ENCODE peak calls at places on chromosomes 16 and 17, in ten cellular contexts. One of them, this sample, is unnamed. For H3K4me1, the result is how much of the 10 kb centered on the place peaks cover.

GRCh38 chr17:74430706-74431567 is 951 bp upstream of the GPRC5C start:
- DNase-seq in K562: peak
- DNase-seq in transverse colon: peak
- DNase-seq in SK-N-SH: peak
- DNase-seq in prostate gland: peak
- DNase-seq in sigmoid colon: peak
- DNase-seq in suprapubic skin: no peak
- DNase-seq in breast epithelium: peak
- DNase-seq in stomach: peak
- DNase-seq in Panc1: no peak
- DNase-seq in this sample: no peak

GRCh38 chr17:34408439-34408838 is 45.4 kb upstream of the CCL1 start:
- DNase-seq in transverse colon: no peak
- DNase-seq in SK-N-SH: no peak
- DNase-seq in sigmoid colon: no peak
- DNase-seq in suprapubic skin: no peak
- DNase-seq in prostate gland: no peak
- DNase-seq in breast epithelium: no peak
- DNase-seq in K562: no peak
- DNase-seq in stomach: no peak
- DNase-seq in Panc1: no peak
- DNase-seq in this sample: no peak

GRCh38 chr17:49210158-49211029 is at the start of the genes ABI3 and GNGT2:
- DNase-seq in transverse colon: peak
- DNase-seq in breast epithelium: no peak
- DNase-seq in Panc1: no peak
- DNase-seq in SK-N-SH: peak
- DNase-seq in stomach: peak
- DNase-seq in sigmoid colon: no peak
- DNase-seq in suprapubic skin: no peak
- DNase-seq in prostate gland: no peak
- DNase-seq in K562: no peak
- DNase-seq in this sample: no peak

GRCh38 chr16:29745853-29746345 is at the start of gene C16orf54:
- DNase-seq in K562: no peak
- DNase-seq in suprapubic skin: peak
- DNase-seq in sigmoid colon: peak
- DNase-seq in prostate gland: no peak
- DNase-seq in transverse colon: peak
- DNase-seq in Panc1: no peak
- DNase-seq in breast epithelium: peak
- DNase-seq in SK-N-SH: no peak
- DNase-seq in stomach: peak
- DNase-seq in this sample: peak

GRCh38 chr16:65355706-65356105 is 233.8 kb upstream of the CDH11 start:
- DNase-seq in suprapubic skin: no peak
- DNase-seq in Panc1: no peak
- DNase-seq in transverse colon: no peak
- DNase-seq in K562: no peak
- DNase-seq in sigmoid colon: no peak
- DNase-seq in SK-N-SH: no peak
- DNase-seq in breast epithelium: no peak
- DNase-seq in prostate gland: no peak
- DNase-seq in stomach: no peak
- DNase-seq in this sample: no peak

GRCh38 chr17:81090361-81091133 is 55.6 kb downstream of the BAIAP2 start:
- DNase-seq in suprapubic skin: peak
- DNase-seq in SK-N-SH: peak
- DNase-seq in K562: peak
- DNase-seq in Panc1: no peak
- DNase-seq in sigmoid colon: peak
- DNase-seq in prostate gland: no peak
- DNase-seq in transverse colon: peak
- DNase-seq in stomach: peak
- DNase-seq in breast epithelium: no peak
- DNase-seq in this sample: peak

GRCh38 chr16:85658504-85659326 is 30.0 kb downstream of the GINS2 start:
- DNase-seq in stomach: no peak
- DNase-seq in Panc1: no peak
- DNase-seq in breast epithelium: no peak
- DNase-seq in SK-N-SH: no peak
- DNase-seq in suprapubic skin: no peak
- DNase-seq in transverse colon: no peak
- DNase-seq in prostate gland: no peak
- DNase-seq in K562: no peak
- DNase-seq in sigmoid colon: peak
- DNase-seq in this sample: no peak

GRCh38 chr17:49696233-49696761 is 11.5 kb downstream of the SLC35B1 start:
- DNase-seq in SK-N-SH: no peak
- DNase-seq in Panc1: no peak
- DNase-seq in K562: no peak
- DNase-seq in breast epithelium: no peak
- DNase-seq in stomach: no peak
- DNase-seq in suprapubic skin: no peak
- DNase-seq in transverse colon: no peak
- DNase-seq in prostate gland: no peak
- DNase-seq in sigmoid colon: no peak
- DNase-seq in this sample: no peak

GRCh38 chr17:81479175-81479574 is 33.4 kb downstream of the ACTG1 start:
- DNase-seq in sigmoid colon: no peak
- DNase-seq in K562: no peak
- DNase-seq in SK-N-SH: peak
- DNase-seq in stomach: no peak
- DNase-seq in breast epithelium: no peak
- DNase-seq in transverse colon: no peak
- DNase-seq in suprapubic skin: no peak
- DNase-seq in Panc1: no peak
- DNase-seq in prostate gland: no peak
- DNase-seq in this sample: no peak

GRCh38 chr17:40452921-40453378 is 9.7 kb downstream of the IGFBP4 start:
- DNase-seq in K562: no peak
- DNase-seq in breast epithelium: no peak
- DNase-seq in stomach: peak
- DNase-seq in SK-N-SH: no peak
- DNase-seq in prostate gland: no peak
- DNase-seq in transverse colon: no peak
- DNase-seq in sigmoid colon: no peak
- DNase-seq in Panc1: no peak
- DNase-seq in suprapubic skin: no peak
- DNase-seq in this sample: no peak

GRCh38 chr17:40451420-40451819 is 8.2 kb downstream of the IGFBP4 start:
- DNase-seq in breast epithelium: no peak
- DNase-seq in transverse colon: peak
- DNase-seq in Panc1: no peak
- DNase-seq in suprapubic skin: no peak
- DNase-seq in stomach: no peak
- DNase-seq in sigmoid colon: peak
- DNase-seq in prostate gland: no peak
- DNase-seq in SK-N-SH: peak
- DNase-seq in K562: no peak
- DNase-seq in this sample: no peak

GRCh38 chr17:40453881-40454630 is 10.8 kb downstream of the IGFBP4 start:
- DNase-seq in prostate gland: no peak
- DNase-seq in breast epithelium: no peak
- DNase-seq in sigmoid colon: no peak
- DNase-seq in transverse colon: no peak
- DNase-seq in stomach: no peak
- DNase-seq in SK-N-SH: no peak
- DNase-seq in Panc1: no peak
- DNase-seq in K562: no peak
- DNase-seq in suprapubic skin: no peak
- DNase-seq in this sample: no peak

GRCh38 chr17:40450175-40450574 is 6.9 kb downstream of the IGFBP4 start:
- DNase-seq in transverse colon: peak
- DNase-seq in stomach: peak
- DNase-seq in breast epithelium: no peak
- DNase-seq in Panc1: no peak
- DNase-seq in sigmoid colon: no peak
- DNase-seq in prostate gland: no peak
- DNase-seq in SK-N-SH: no peak
- DNase-seq in K562: peak
- DNase-seq in suprapubic skin: no peak
- DNase-seq in this sample: no peak

GRCh38 chr17:40452074-40452787 is 9.0 kb downstream of the IGFBP4 start:
- DNase-seq in sigmoid colon: no peak
- DNase-seq in SK-N-SH: no peak
- DNase-seq in suprapubic skin: no peak
- DNase-seq in Panc1: no peak
- DNase-seq in breast epithelium: no peak
- DNase-seq in transverse colon: no peak
- DNase-seq in prostate gland: no peak
- DNase-seq in K562: no peak
- DNase-seq in stomach: no peak
- DNase-seq in this sample: no peak
- H3K4me1 ChIP-seq in sigmoid colon: under half
- H3K4me1 ChIP-seq in SK-N-SH: half or more
- H3K4me1 ChIP-seq in suprapubic skin: half or more
- H3K4me1 ChIP-seq in Panc1: under half
- H3K4me1 ChIP-seq in breast epithelium: under half
- H3K4me1 ChIP-seq in transverse colon: under half
- H3K4me1 ChIP-seq in prostate gland: under half
- H3K4me1 ChIP-seq in K562: under half
- H3K4me1 ChIP-seq in stomach: half or more
- H3K4me1 ChIP-seq in this sample: half or more

DNA sequence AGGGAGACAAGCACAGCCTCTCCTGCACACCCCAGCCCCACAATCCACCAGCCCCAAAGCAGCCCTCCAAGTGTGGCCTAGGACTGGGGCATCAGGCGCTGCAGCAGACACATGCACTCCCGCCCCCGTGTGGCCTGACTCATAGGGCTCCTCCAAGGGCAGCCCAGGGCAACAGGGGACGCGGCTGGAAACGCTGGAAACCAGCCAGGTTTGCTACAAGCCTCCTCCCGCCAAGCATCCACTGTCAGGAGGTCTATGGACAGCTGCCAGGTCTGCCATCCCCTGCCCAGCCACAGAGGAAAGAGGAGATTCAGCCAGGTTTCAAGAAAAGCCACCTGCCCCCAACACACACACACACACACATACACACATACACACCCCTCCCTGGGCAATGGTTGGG is 25.8 kb downstream of the SRCIN1 start:
- DNase-seq in prostate gland: no peak
- DNase-seq in stomach: peak
- DNase-seq in K562: peak
- DNase-seq in breast epithelium: no peak
- DNase-seq in suprapubic skin: no peak
- DNase-seq in sigmoid colon: no peak
- DNase-seq in transverse colon: no peak
- DNase-seq in Panc1: no peak
- DNase-seq in SK-N-SH: peak
- DNase-seq in this sample: no peak
- TF ChIP-seq POLR2AphosphoS5 in prostate gland: no peak
- TF ChIP-seq POLR2AphosphoS5 in stomach: no peak
- TF ChIP-seq POLR2AphosphoS5 in K562: no peak
- TF ChIP-seq POLR2AphosphoS5 in breast epithelium: no peak
- TF ChIP-seq POLR2AphosphoS5 in suprapubic skin: no peak
- TF ChIP-seq POLR2AphosphoS5 in sigmoid colon: no peak
- TF ChIP-seq POLR2AphosphoS5 in transverse colon: no peak
- TF ChIP-seq POLR2AphosphoS5 in Panc1: no peak
- TF ChIP-seq POLR2AphosphoS5 in SK-N-SH: no peak
- TF ChIP-seq POLR2AphosphoS5 in this sample: no peak

GRCh38 chr16:12207939-12208338 is 231.4 kb downstream of the SNX29 start:
- DNase-seq in sigmoid colon: no peak
- DNase-seq in suprapubic skin: no peak
- DNase-seq in transverse colon: no peak
- DNase-seq in prostate gland: no peak
- DNase-seq in stomach: no peak
- DNase-seq in K562: no peak
- DNase-seq in SK-N-SH: no peak
- DNase-seq in breast epithelium: no peak
- DNase-seq in Panc1: no peak
- DNase-seq in this sample: no peak

GRCh38 chr16:12210925-12211869 is 234.7 kb downstream of the SNX29 start:
- DNase-seq in Panc1: no peak
- DNase-seq in prostate gland: no peak
- DNase-seq in sigmoid colon: no peak
- DNase-seq in stomach: no peak
- DNase-seq in transverse colon: no peak
- DNase-seq in K562: no peak
- DNase-seq in SK-N-SH: no peak
- DNase-seq in breast epithelium: no peak
- DNase-seq in suprapubic skin: no peak
- DNase-seq in this sample: no peak

GRCh38 chr16:12208341-12209035 is 232.0 kb downstream of the SNX29 start:
- DNase-seq in Panc1: no peak
- DNase-seq in transverse colon: no peak
- DNase-seq in K562: no peak
- DNase-seq in SK-N-SH: no peak
- DNase-seq in suprapubic skin: no peak
- DNase-seq in stomach: no peak
- DNase-seq in sigmoid colon: no peak
- DNase-seq in prostate gland: no peak
- DNase-seq in breast epithelium: no peak
- DNase-seq in this sample: no peak

GRCh38 chr16:12211870-12212690 is 235.5 kb downstream of the SNX29 start:
- DNase-seq in Panc1: no peak
- DNase-seq in suprapubic skin: no peak
- DNase-seq in SK-N-SH: no peak
- DNase-seq in breast epithelium: no peak
- DNase-seq in K562: no peak
- DNase-seq in stomach: no peak
- DNase-seq in transverse colon: no peak
- DNase-seq in prostate gland: no peak
- DNase-seq in sigmoid colon: no peak
- DNase-seq in this sample: no peak

GRCh38 chr16:12210258-12210880 is 233.8 kb downstream of the SNX29 start:
- DNase-seq in Panc1: no peak
- DNase-seq in K562: no peak
- DNase-seq in breast epithelium: no peak
- DNase-seq in suprapubic skin: no peak
- DNase-seq in stomach: no peak
- DNase-seq in SK-N-SH: no peak
- DNase-seq in sigmoid colon: no peak
- DNase-seq in transverse colon: no peak
- DNase-seq in prostate gland: no peak
- DNase-seq in this sample: no peak
- H3K4me1 ChIP-seq in Panc1: under half
- H3K4me1 ChIP-seq in K562: under half
- H3K4me1 ChIP-seq in breast epithelium: under half
- H3K4me1 ChIP-seq in suprapubic skin: under half
- H3K4me1 ChIP-seq in stomach: under half
- H3K4me1 ChIP-seq in SK-N-SH: under half
- H3K4me1 ChIP-seq in sigmoid colon: under half
- H3K4me1 ChIP-seq in transverse colon: under half
- H3K4me1 ChIP-seq in prostate gland: under half
- H3K4me1 ChIP-seq in this sample: under half

DNA sequence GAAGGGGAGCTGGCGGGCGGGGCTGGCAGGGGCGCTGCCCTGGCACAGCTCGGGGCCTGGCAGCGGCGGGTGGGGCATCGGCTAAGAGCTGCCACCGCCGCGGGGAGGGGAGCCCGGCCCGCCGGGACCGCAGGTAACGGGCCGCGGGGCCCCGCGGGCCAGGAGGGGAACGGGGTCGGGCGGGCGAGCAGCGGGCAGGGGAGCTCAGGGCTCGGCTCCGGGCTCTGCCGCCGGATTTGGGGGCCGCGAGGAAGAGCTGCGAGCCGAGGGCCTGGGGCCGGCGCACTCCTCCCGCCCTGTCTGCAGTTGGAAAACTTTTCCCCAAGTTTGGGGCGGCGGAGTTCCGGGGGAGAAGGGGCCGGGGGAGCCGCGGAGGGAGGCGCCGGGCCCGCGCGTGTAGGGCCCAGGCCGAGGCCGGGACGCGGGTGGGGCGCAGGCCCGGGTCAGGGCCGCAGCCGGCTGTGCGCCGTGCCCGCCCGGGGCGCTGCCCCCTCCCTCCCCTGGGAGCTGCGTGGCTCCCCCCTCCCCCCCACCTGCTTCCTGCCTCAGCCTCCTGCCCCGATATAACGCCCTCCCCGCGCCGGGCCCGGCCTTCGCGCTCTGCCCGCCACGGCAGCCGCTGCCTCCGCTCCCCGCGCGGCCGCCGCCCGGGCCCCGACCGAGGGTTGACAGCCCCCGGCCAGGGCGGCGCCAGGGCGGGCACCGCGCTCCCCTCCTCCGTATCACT is 754 bp downstream of the HIC1 start:
- DNase-seq in sigmoid colon: peak
- DNase-seq in transverse colon: peak
- DNase-seq in SK-N-SH: no peak
- DNase-seq in K562: no peak
- DNase-seq in breast epithelium: no peak
- DNase-seq in Panc1: no peak
- DNase-seq in suprapubic skin: no peak
- DNase-seq in stomach: no peak
- DNase-seq in prostate gland: no peak
- DNase-seq in this sample: no peak
- TF ChIP-seq POLR2AphosphoS5 in sigmoid colon: no peak
- TF ChIP-seq POLR2AphosphoS5 in transverse colon: no peak
- TF ChIP-seq POLR2AphosphoS5 in SK-N-SH: no peak
- TF ChIP-seq POLR2AphosphoS5 in K562: no peak
- TF ChIP-seq POLR2AphosphoS5 in breast epithelium: no peak
- TF ChIP-seq POLR2AphosphoS5 in Panc1: no peak
- TF ChIP-seq POLR2AphosphoS5 in suprapubic skin: no peak
- TF ChIP-seq POLR2AphosphoS5 in stomach: no peak
- TF ChIP-seq POLR2AphosphoS5 in prostate gland: no peak
- TF ChIP-seq POLR2AphosphoS5 in this sample: no peak